ENCODE peak calls at places on chromosomes 6 and 20, in seven cellular contexts. Z is foreskin fibroblast, Y is cardiac septum, L is DMS 273 treated with DMSO at 0.1 percent for 48 hours, J is ACHN, F is endodermal cell, W is pancreas. C is an unnamed sample.

GRCh38 chr6:88967891-88968290 is 4.5 kb upstream of the RNGTT start:
- DNase-seq in Z (no peak), Y (no peak), L (no peak), J (no peak), F (no peak), W (no peak), C (no peak)

GRCh38 chr6:84772428-84773132 is 8.2 kb upstream of the TBX18 start:
- DNase-seq in Z (no peak), Y (no peak), L (no peak), J (no peak), F (peak), W (no peak), C (peak)

GRCh38 chr6:148835920-148836441 is 89.2 kb downstream of the UST start:
- DNase-seq in Z (peak), Y (no peak), L (no peak), J (no peak), F (no peak), W (no peak), C (no peak)

GRCh38 chr6:7255918-7256317 is 57.1 kb downstream of the SSR1 start:
- DNase-seq in Z (no peak), Y (no peak), L (no peak), J (no peak), F (no peak), W (no peak), C (no peak)

GRCh38 chr6:68876792-68877493 is 241.9 kb downstream of the ADGRB3 start:
- DNase-seq in Z (peak), Y (no peak), L (no peak), J (peak), F (no peak), W (no peak), C (no peak)

GRCh38 chr6:107811591-107812218 is 12.4 kb downstream of the SCML4 start:
- DNase-seq in Z (no peak), Y (no peak), L (no peak), J (peak), F (peak), W (peak), C (peak)

GRCh38 chr6:27684264-27685211 is 211.6 kb upstream of the ZNF184 start:
- DNase-seq in Z (peak), Y (no peak), L (peak), J (peak), F (peak), W (peak), C (peak)

GRCh38 chr20:38863024-38863851 is 57.7 kb downstream of the PPP1R16B start:
- DNase-seq in Z (no peak), Y (no peak), L (no peak), J (no peak), F (no peak), W (no peak), C (no peak)

GRCh38 chr20:36303020-36303595 is 3.0 kb upstream of the DLGAP4 start:
- DNase-seq in Z (no peak), Y (no peak), L (peak), J (no peak), F (no peak), W (no peak), C (no peak)

GRCh38 chr20:25269833-25270170 is 21.9 kb downstream of the PYGB start:
- DNase-seq in Z (no peak), Y (no peak), L (no peak), J (no peak), F (no peak), W (no peak), C (peak)

GRCh38 chr6:134766497-134766896 is 183.4 kb downstream of the ALDH8A1 start:
- DNase-seq in Z (no peak), Y (no peak), L (no peak), J (no peak), F (no peak), W (no peak), C (no peak)

GRCh38 chr20:5863040-5863811 is 87.1 kb downstream of the TRMT6 start:
- DNase-seq in Z (peak), Y (no peak), L (no peak), J (peak), F (no peak), W (peak), C (no peak)

GRCh38 chr6:120620900-120621299 is 713.4 kb downstream of the TBC1D32 start:
- DNase-seq in Z (no peak), Y (no peak), L (no peak), J (no peak), F (no peak), W (no peak), C (no peak)

C was measured in islet precursor cell.